ENCODE peak calls at places on chromosome 4, in eight cellular contexts. One of them, this sample, is unnamed.

GRCh38 chr4:8303485-8304281 is 34.1 kb downstream of the HTRA3 start:
- DNase-seq in DMS153: no peak
- DNase-seq in Right ventricle myocardium inferior: no peak
- DNase-seq in heart right ventricle: no peak
- DNase-seq in sciatic nerve: peak
- DNase-seq in activated CD4-positive, alpha-beta T cell treated with anti-CD3 and anti-CD28 coated beads, Interleukin-2, amount 50 U/mL, for 48 hours: no peak
- DNase-seq in SHP77: no peak
- DNase-seq in Calu3: no peak
- DNase-seq in this sample: no peak

GRCh38 chr4:112370466-112370865 is 73.3 kb downstream of the ALPK1 start:
- DNase-seq in Calu3: no peak
- DNase-seq in Right ventricle myocardium inferior: no peak
- DNase-seq in SHP77: no peak
- DNase-seq in activated CD4-positive, alpha-beta T cell treated with anti-CD3 and anti-CD28 coated beads, Interleukin-2, amount 50 U/mL, for 48 hours: no peak
- DNase-seq in sciatic nerve: no peak
- DNase-seq in heart right ventricle: no peak
- DNase-seq in DMS153: no peak
- DNase-seq in this sample: no peak

GRCh38 chr4:105978684-105979296 is 83.5 kb downstream of the NPNT start:
- DNase-seq in heart right ventricle: peak
- DNase-seq in Calu3: no peak
- DNase-seq in Right ventricle myocardium inferior: no peak
- DNase-seq in sciatic nerve: peak
- DNase-seq in activated CD4-positive, alpha-beta T cell treated with anti-CD3 and anti-CD28 coated beads, Interleukin-2, amount 50 U/mL, for 48 hours: no peak
- DNase-seq in DMS153: no peak
- DNase-seq in SHP77: no peak
- DNase-seq in this sample: no peak

GRCh38 chr4:7938513-7939376 is 916 bp downstream of the AFAP1 start:
- DNase-seq in DMS153: no peak
- DNase-seq in sciatic nerve: no peak
- DNase-seq in activated CD4-positive, alpha-beta T cell treated with anti-CD3 and anti-CD28 coated beads, Interleukin-2, amount 50 U/mL, for 48 hours: no peak
- DNase-seq in Calu3: peak
- DNase-seq in SHP77: no peak
- DNase-seq in Right ventricle myocardium inferior: no peak
- DNase-seq in heart right ventricle: peak
- DNase-seq in this sample: peak

GRCh38 chr4:69742596-69742995 is 17.8 kb downstream of the SULT1B1 start:
- DNase-seq in SHP77: no peak
- DNase-seq in heart right ventricle: no peak
- DNase-seq in activated CD4-positive, alpha-beta T cell treated with anti-CD3 and anti-CD28 coated beads, Interleukin-2, amount 50 U/mL, for 48 hours: no peak
- DNase-seq in sciatic nerve: no peak
- DNase-seq in DMS153: no peak
- DNase-seq in Right ventricle myocardium inferior: no peak
- DNase-seq in Calu3: no peak
- DNase-seq in this sample: no peak

GRCh38 chr4:108287834-108288413 is 119.2 kb upstream of the LEF1 start:
- DNase-seq in SHP77: no peak
- DNase-seq in Right ventricle myocardium inferior: no peak
- DNase-seq in activated CD4-positive, alpha-beta T cell treated with anti-CD3 and anti-CD28 coated beads, Interleukin-2, amount 50 U/mL, for 48 hours: no peak
- DNase-seq in Calu3: no peak
- DNase-seq in sciatic nerve: no peak
- DNase-seq in DMS153: no peak
- DNase-seq in heart right ventricle: no peak
- DNase-seq in this sample: no peak

GRCh38 chr4:21507439-21507838 is 441.1 kb downstream of the KCNIP4 start:
- DNase-seq in Right ventricle myocardium inferior: no peak
- DNase-seq in sciatic nerve: no peak
- DNase-seq in DMS153: no peak
- DNase-seq in Calu3: no peak
- DNase-seq in heart right ventricle: no peak
- DNase-seq in SHP77: no peak
- DNase-seq in activated CD4-positive, alpha-beta T cell treated with anti-CD3 and anti-CD28 coated beads, Interleukin-2, amount 50 U/mL, for 48 hours: no peak
- DNase-seq in this sample: no peak

GRCh38 chr4:1325681-1326635 is 21.1 kb upstream of the UVSSA start:
- DNase-seq in Right ventricle myocardium inferior: peak
- DNase-seq in DMS153: no peak
- DNase-seq in sciatic nerve: peak
- DNase-seq in heart right ventricle: no peak
- DNase-seq in Calu3: no peak
- DNase-seq in SHP77: no peak
- DNase-seq in activated CD4-positive, alpha-beta T cell treated with anti-CD3 and anti-CD28 coated beads, Interleukin-2, amount 50 U/mL, for 48 hours: no peak
- DNase-seq in this sample: no peak

GRCh38 chr4:159227984-159228383 is 125.1 kb downstream of the RAPGEF2 start:
- DNase-seq in Calu3: peak
- DNase-seq in sciatic nerve: peak
- DNase-seq in heart right ventricle: peak
- DNase-seq in DMS153: no peak
- DNase-seq in activated CD4-positive, alpha-beta T cell treated with anti-CD3 and anti-CD28 coated beads, Interleukin-2, amount 50 U/mL, for 48 hours: no peak
- DNase-seq in SHP77: no peak
- DNase-seq in Right ventricle myocardium inferior: peak
- DNase-seq in this sample: no peak

GRCh38 chr4:48831532-48832015 is 686 bp downstream of the OCIAD1 start:
- DNase-seq in activated CD4-positive, alpha-beta T cell treated with anti-CD3 and anti-CD28 coated beads, Interleukin-2, amount 50 U/mL, for 48 hours: no peak
- DNase-seq in sciatic nerve: no peak
- DNase-seq in SHP77: no peak
- DNase-seq in heart right ventricle: no peak
- DNase-seq in DMS153: no peak
- DNase-seq in Calu3: no peak
- DNase-seq in Right ventricle myocardium inferior: no peak
- DNase-seq in this sample: no peak

GRCh38 chr4:73730292-73730691 is 10.1 kb upstream of the CXCL8 start:
- DNase-seq in heart right ventricle: no peak
- DNase-seq in sciatic nerve: no peak
- DNase-seq in SHP77: peak
- DNase-seq in activated CD4-positive, alpha-beta T cell treated with anti-CD3 and anti-CD28 coated beads, Interleukin-2, amount 50 U/mL, for 48 hours: no peak
- DNase-seq in Right ventricle myocardium inferior: no peak
- DNase-seq in Calu3: no peak
- DNase-seq in DMS153: peak
- DNase-seq in this sample: no peak

GRCh38 chr4:174423257-174423944 is 98.9 kb downstream of the HPGD start:
- DNase-seq in SHP77: no peak
- DNase-seq in activated CD4-positive, alpha-beta T cell treated with anti-CD3 and anti-CD28 coated beads, Interleukin-2, amount 50 U/mL, for 48 hours: no peak
- DNase-seq in heart right ventricle: peak
- DNase-seq in Right ventricle myocardium inferior: no peak
- DNase-seq in DMS153: no peak
- DNase-seq in Calu3: peak
- DNase-seq in sciatic nerve: no peak
- DNase-seq in this sample: peak

GRCh38 chr4:87179751-87180150 is 40.7 kb downstream of the KLHL8 start:
- DNase-seq in Calu3: no peak
- DNase-seq in activated CD4-positive, alpha-beta T cell treated with anti-CD3 and anti-CD28 coated beads, Interleukin-2, amount 50 U/mL, for 48 hours: no peak
- DNase-seq in heart right ventricle: no peak
- DNase-seq in sciatic nerve: no peak
- DNase-seq in Right ventricle myocardium inferior: no peak
- DNase-seq in DMS153: no peak
- DNase-seq in SHP77: no peak
- DNase-seq in this sample: no peak

GRCh38 chr4:24640433-24640832 is 56.1 kb upstream of the DHX15 start:
- DNase-seq in activated CD4-positive, alpha-beta T cell treated with anti-CD3 and anti-CD28 coated beads, Interleukin-2, amount 50 U/mL, for 48 hours: no peak
- DNase-seq in SHP77: no peak
- DNase-seq in DMS153: no peak
- DNase-seq in sciatic nerve: no peak
- DNase-seq in Right ventricle myocardium inferior: no peak
- DNase-seq in Calu3: no peak
- DNase-seq in heart right ventricle: no peak
- DNase-seq in this sample: no peak

GRCh38 chr4:53688186-53688790 is 97.0 kb upstream of the LNX1 start:
- DNase-seq in sciatic nerve: no peak
- DNase-seq in activated CD4-positive, alpha-beta T cell treated with anti-CD3 and anti-CD28 coated beads, Interleukin-2, amount 50 U/mL, for 48 hours: peak
- DNase-seq in SHP77: no peak
- DNase-seq in Right ventricle myocardium inferior: no peak
- DNase-seq in heart right ventricle: no peak
- DNase-seq in Calu3: peak
- DNase-seq in DMS153: no peak
- DNase-seq in this sample: peak

GRCh38 chr4:84826681-84827080 is 139.8 kb downstream of the WDFY3 start:
- DNase-seq in heart right ventricle: no peak
- DNase-seq in SHP77: no peak
- DNase-seq in Calu3: no peak
- DNase-seq in DMS153: no peak
- DNase-seq in sciatic nerve: no peak
- DNase-seq in activated CD4-positive, alpha-beta T cell treated with anti-CD3 and anti-CD28 coated beads, Interleukin-2, amount 50 U/mL, for 48 hours: no peak
- DNase-seq in Right ventricle myocardium inferior: no peak
- DNase-seq in this sample: no peak

GRCh38 chr4:98529970-98530569 is 128.3 kb downstream of the TSPAN5 start:
- DNase-seq in heart right ventricle: no peak
- DNase-seq in Calu3: no peak
- DNase-seq in activated CD4-positive, alpha-beta T cell treated with anti-CD3 and anti-CD28 coated beads, Interleukin-2, amount 50 U/mL, for 48 hours: no peak
- DNase-seq in SHP77: no peak
- DNase-seq in Right ventricle myocardium inferior: no peak
- DNase-seq in DMS153: no peak
- DNase-seq in sciatic nerve: no peak
- DNase-seq in this sample: no peak

GRCh38 chr4:54897590-54897989 is 227.8 kb downstream of the KDR start:
- DNase-seq in DMS153: no peak
- DNase-seq in sciatic nerve: no peak
- DNase-seq in heart right ventricle: no peak
- DNase-seq in SHP77: no peak
- DNase-seq in Right ventricle myocardium inferior: no peak
- DNase-seq in Calu3: peak
- DNase-seq in activated CD4-positive, alpha-beta T cell treated with anti-CD3 and anti-CD28 coated beads, Interleukin-2, amount 50 U/mL, for 48 hours: no peak
- DNase-seq in this sample: no peak

GRCh38 chr4:14520171-14520570 is 482.1 kb upstream of the CPEB2 start:
- DNase-seq in DMS153: no peak
- DNase-seq in heart right ventricle: no peak
- DNase-seq in Right ventricle myocardium inferior: no peak
- DNase-seq in sciatic nerve: no peak
- DNase-seq in activated CD4-positive, alpha-beta T cell treated with anti-CD3 and anti-CD28 coated beads, Interleukin-2, amount 50 U/mL, for 48 hours: no peak
- DNase-seq in Calu3: no peak
- DNase-seq in SHP77: no peak
- DNase-seq in this sample: no peak

GRCh38 chr4:8117278-8117682 is 41.3 kb downstream of the ABLIM2 start:
- DNase-seq in Calu3: peak
- DNase-seq in SHP77: no peak
- DNase-seq in activated CD4-positive, alpha-beta T cell treated with anti-CD3 and anti-CD28 coated beads, Interleukin-2, amount 50 U/mL, for 48 hours: peak
- DNase-seq in Right ventricle myocardium inferior: peak
- DNase-seq in sciatic nerve: no peak
- DNase-seq in heart right ventricle: peak
- DNase-seq in DMS153: no peak
- DNase-seq in this sample: peak

GRCh38 chr4:22556411-22556969 is 40.6 kb upstream of the ADGRA3 start:
- DNase-seq in SHP77: no peak
- DNase-seq in Right ventricle myocardium inferior: no peak
- DNase-seq in Calu3: no peak
- DNase-seq in activated CD4-positive, alpha-beta T cell treated with anti-CD3 and anti-CD28 coated beads, Interleukin-2, amount 50 U/mL, for 48 hours: no peak
- DNase-seq in heart right ventricle: no peak
- DNase-seq in sciatic nerve: no peak
- DNase-seq in DMS153: no peak
- DNase-seq in this sample: no peak

GRCh38 chr4:170741856-170742255 is 652.1 kb upstream of the AADAT start:
- DNase-seq in SHP77: no peak
- DNase-seq in sciatic nerve: no peak
- DNase-seq in DMS153: no peak
- DNase-seq in Calu3: no peak
- DNase-seq in activated CD4-positive, alpha-beta T cell treated with anti-CD3 and anti-CD28 coated beads, Interleukin-2, amount 50 U/mL, for 48 hours: no peak
- DNase-seq in heart right ventricle: no peak
- DNase-seq in Right ventricle myocardium inferior: no peak
- DNase-seq in this sample: no peak

GRCh38 chr4:79466621-79467020 is 58.6 kb upstream of the GK2 start:
- DNase-seq in DMS153: no peak
- DNase-seq in SHP77: no peak
- DNase-seq in Right ventricle myocardium inferior: no peak
- DNase-seq in activated CD4-positive, alpha-beta T cell treated with anti-CD3 and anti-CD28 coated beads, Interleukin-2, amount 50 U/mL, for 48 hours: no peak
- DNase-seq in sciatic nerve: no peak
- DNase-seq in heart right ventricle: no peak
- DNase-seq in Calu3: no peak
- DNase-seq in this sample: no peak